ENCODE peak calls at places on chromosomes 6 and 20, in nine cellular contexts. One of them, this sample, is unnamed.

GRCh38 chr20:15342987-15343639 is 1005.7 kb upstream of the FLRT3 start:
- DNase-seq in A172: no peak
- DNase-seq in DMS79: no peak
- DNase-seq in epithelial cell of prostate: no peak
- DNase-seq in brain microvascular endothelial cell: no peak
- DNase-seq in MCF 10A: no peak
- DNase-seq in HFFc6: no peak
- DNase-seq in activated CD4-positive, alpha-beta T cell treated with anti-CD3 and anti-CD28 coated beads, Interleukin-2, amount 10 ng/mL, durations not matched to agents 7 days and 5 days: no peak
- DNase-seq in Jurkat, Clone E6-1: no peak
- DNase-seq in this sample: no peak

GRCh38 chr6:36113701-36114100 is 16.6 kb upstream of the MAPK13 start:
- DNase-seq in A172: no peak
- DNase-seq in DMS79: no peak
- DNase-seq in epithelial cell of prostate: no peak
- DNase-seq in brain microvascular endothelial cell: no peak
- DNase-seq in MCF 10A: no peak
- DNase-seq in HFFc6: no peak
- DNase-seq in activated CD4-positive, alpha-beta T cell treated with anti-CD3 and anti-CD28 coated beads, Interleukin-2, amount 10 ng/mL, durations not matched to agents 7 days and 5 days: no peak
- DNase-seq in Jurkat, Clone E6-1: no peak
- DNase-seq in this sample: no peak

GRCh38 chr6:97674802-97675201 is 391.8 kb upstream of the MMS22L start:
- DNase-seq in A172: no peak
- DNase-seq in DMS79: no peak
- DNase-seq in epithelial cell of prostate: no peak
- DNase-seq in brain microvascular endothelial cell: peak; percentile 87
- DNase-seq in MCF 10A: no peak
- DNase-seq in HFFc6: no peak
- DNase-seq in activated CD4-positive, alpha-beta T cell treated with anti-CD3 and anti-CD28 coated beads, Interleukin-2, amount 10 ng/mL, durations not matched to agents 7 days and 5 days: no peak
- DNase-seq in Jurkat, Clone E6-1: no peak
- DNase-seq in this sample: no peak

GRCh38 chr6:35391240-35391968 is 49.0 kb downstream of the PPARD start:
- DNase-seq in A172: peak; percentile 96
- DNase-seq in DMS79: no peak
- DNase-seq in epithelial cell of prostate: peak; percentile 97
- DNase-seq in brain microvascular endothelial cell: peak; percentile 89
- DNase-seq in MCF 10A: peak; percentile 79
- DNase-seq in HFFc6: peak; percentile 94
- DNase-seq in activated CD4-positive, alpha-beta T cell treated with anti-CD3 and anti-CD28 coated beads, Interleukin-2, amount 10 ng/mL, durations not matched to agents 7 days and 5 days: no peak
- DNase-seq in Jurkat, Clone E6-1: peak; percentile 36
- DNase-seq in this sample: no peak

GRCh38 chr20:38353298-38353697 is 7.0 kb downstream of the LBP start:
- DNase-seq in A172: no peak
- DNase-seq in DMS79: no peak
- DNase-seq in epithelial cell of prostate: no peak
- DNase-seq in brain microvascular endothelial cell: no peak
- DNase-seq in MCF 10A: no peak
- DNase-seq in HFFc6: no peak
- DNase-seq in activated CD4-positive, alpha-beta T cell treated with anti-CD3 and anti-CD28 coated beads, Interleukin-2, amount 10 ng/mL, durations not matched to agents 7 days and 5 days: no peak
- DNase-seq in Jurkat, Clone E6-1: no peak
- DNase-seq in this sample: no peak

GRCh38 chr6:46746691-46747090 is at the start of gene ANKRD66:
- DNase-seq in A172: no peak
- DNase-seq in DMS79: no peak
- DNase-seq in epithelial cell of prostate: no peak
- DNase-seq in brain microvascular endothelial cell: no peak
- DNase-seq in MCF 10A: no peak
- DNase-seq in HFFc6: no peak
- DNase-seq in activated CD4-positive, alpha-beta T cell treated with anti-CD3 and anti-CD28 coated beads, Interleukin-2, amount 10 ng/mL, durations not matched to agents 7 days and 5 days: no peak
- DNase-seq in Jurkat, Clone E6-1: no peak
- DNase-seq in this sample: no peak

GRCh38 chr20:30921286-30922071 is 336.0 kb upstream of the DEFB115 start:
- DNase-seq in A172: no peak
- DNase-seq in DMS79: no peak
- DNase-seq in epithelial cell of prostate: no peak
- DNase-seq in brain microvascular endothelial cell: no peak
- DNase-seq in MCF 10A: no peak
- DNase-seq in HFFc6: no peak
- DNase-seq in activated CD4-positive, alpha-beta T cell treated with anti-CD3 and anti-CD28 coated beads, Interleukin-2, amount 10 ng/mL, durations not matched to agents 7 days and 5 days: no peak
- DNase-seq in Jurkat, Clone E6-1: no peak
- DNase-seq in this sample: no peak

GRCh38 chr6:73585566-73586415 is 65.0 kb upstream of the EEF1A1 start:
- DNase-seq in A172: peak; percentile 84
- DNase-seq in DMS79: peak; percentile 24
- DNase-seq in epithelial cell of prostate: no peak
- DNase-seq in brain microvascular endothelial cell: peak; percentile 80
- DNase-seq in MCF 10A: peak; percentile 79
- DNase-seq in HFFc6: peak; percentile 70
- DNase-seq in activated CD4-positive, alpha-beta T cell treated with anti-CD3 and anti-CD28 coated beads, Interleukin-2, amount 10 ng/mL, durations not matched to agents 7 days and 5 days: peak; percentile 66
- DNase-seq in Jurkat, Clone E6-1: peak; percentile 56
- DNase-seq in this sample: no peak

GRCh38 chr6:87922191-87922946 is 125.3 kb upstream of the SPACA1 start:
- DNase-seq in A172: no peak
- DNase-seq in DMS79: no peak
- DNase-seq in epithelial cell of prostate: no peak
- DNase-seq in brain microvascular endothelial cell: no peak
- DNase-seq in MCF 10A: no peak
- DNase-seq in HFFc6: no peak
- DNase-seq in activated CD4-positive, alpha-beta T cell treated with anti-CD3 and anti-CD28 coated beads, Interleukin-2, amount 10 ng/mL, durations not matched to agents 7 days and 5 days: no peak
- DNase-seq in Jurkat, Clone E6-1: no peak
- DNase-seq in this sample: no peak

GRCh38 chr20:17227669-17228623 is 1.1 kb downstream of the PCSK2 start:
- DNase-seq in A172: no peak
- DNase-seq in DMS79: no peak
- DNase-seq in epithelial cell of prostate: no peak
- DNase-seq in brain microvascular endothelial cell: no peak
- DNase-seq in MCF 10A: no peak
- DNase-seq in HFFc6: no peak
- DNase-seq in activated CD4-positive, alpha-beta T cell treated with anti-CD3 and anti-CD28 coated beads, Interleukin-2, amount 10 ng/mL, durations not matched to agents 7 days and 5 days: no peak
- DNase-seq in Jurkat, Clone E6-1: no peak
- DNase-seq in this sample: no peak

GRCh38 chr6:87832025-87832825 is 130.2 kb upstream of the AKIRIN2 start:
- DNase-seq in A172: peak; percentile 17
- DNase-seq in DMS79: peak; percentile 21
- DNase-seq in epithelial cell of prostate: no peak
- DNase-seq in brain microvascular endothelial cell: no peak
- DNase-seq in MCF 10A: peak; percentile 32
- DNase-seq in HFFc6: peak; percentile 3
- DNase-seq in activated CD4-positive, alpha-beta T cell treated with anti-CD3 and anti-CD28 coated beads, Interleukin-2, amount 10 ng/mL, durations not matched to agents 7 days and 5 days: no peak
- DNase-seq in Jurkat, Clone E6-1: peak; percentile 10
- DNase-seq in this sample: peak; percentile 75

This sample was measured in NCI-H187 treated with DMSO at 0.1 percent for 48 hours.